ENCODE peak calls at places on chromosomes 16 and 17, in nine cellular contexts. One of them, this sample, is unnamed.

GRCh38 chr17:43905985-43906852 is 1.1 kb downstream of the MPP2 start:
- DNase-seq in OCI-LY7: no peak
- DNase-seq in PC-3: no peak
- DNase-seq in hepatocyte: peak
- DNase-seq in GM23248: peak
- DNase-seq in SK-N-SH: peak
- DNase-seq in GM23338: peak
- DNase-seq in MM.1S: no peak
- DNase-seq in neural progenitor cell: peak
- DNase-seq in this sample: no peak

GRCh38 chr17:48375356-48375755 is 54.7 kb downstream of the SKAP1 start:
- DNase-seq in GM23338: no peak
- DNase-seq in SK-N-SH: no peak
- DNase-seq in OCI-LY7: no peak
- DNase-seq in neural progenitor cell: no peak
- DNase-seq in MM.1S: no peak
- DNase-seq in GM23248: peak
- DNase-seq in hepatocyte: no peak
- DNase-seq in PC-3: no peak
- DNase-seq in this sample: no peak

GRCh38 chr16:47504599-47504998 is 43.5 kb downstream of the PHKB start:
- DNase-seq in OCI-LY7: no peak
- DNase-seq in MM.1S: no peak
- DNase-seq in PC-3: no peak
- DNase-seq in GM23338: no peak
- DNase-seq in GM23248: no peak
- DNase-seq in SK-N-SH: no peak
- DNase-seq in hepatocyte: no peak
- DNase-seq in neural progenitor cell: no peak
- DNase-seq in this sample: no peak

GRCh38 chr17:80990921-80991644 is 558 bp upstream of the CHMP6 start:
- DNase-seq in PC-3: no peak
- DNase-seq in GM23248: no peak
- DNase-seq in SK-N-SH: peak
- DNase-seq in OCI-LY7: no peak
- DNase-seq in hepatocyte: no peak
- DNase-seq in neural progenitor cell: no peak
- DNase-seq in GM23338: no peak
- DNase-seq in MM.1S: no peak
- DNase-seq in this sample: no peak

GRCh38 chr16:49757744-49758069 is 98.2 kb downstream of the ZNF423 start:
- DNase-seq in GM23248: no peak
- DNase-seq in neural progenitor cell: peak
- DNase-seq in SK-N-SH: no peak
- DNase-seq in MM.1S: no peak
- DNase-seq in GM23338: peak
- DNase-seq in OCI-LY7: no peak
- DNase-seq in hepatocyte: no peak
- DNase-seq in PC-3: no peak
- DNase-seq in this sample: no peak

GRCh38 chr16:70735141-70735979 is 49.5 kb upstream of the MTSS2 start:
- DNase-seq in neural progenitor cell: peak
- DNase-seq in MM.1S: no peak
- DNase-seq in hepatocyte: no peak
- DNase-seq in PC-3: no peak
- DNase-seq in GM23248: peak
- DNase-seq in GM23338: peak
- DNase-seq in SK-N-SH: no peak
- DNase-seq in OCI-LY7: no peak
- DNase-seq in this sample: no peak

GRCh38 chr16:57826706-57827625 is 24.7 kb upstream of the KIFC3 start:
- DNase-seq in PC-3: no peak
- DNase-seq in MM.1S: no peak
- DNase-seq in OCI-LY7: no peak
- DNase-seq in hepatocyte: no peak
- DNase-seq in GM23248: peak
- DNase-seq in neural progenitor cell: no peak
- DNase-seq in SK-N-SH: no peak
- DNase-seq in GM23338: no peak
- DNase-seq in this sample: no peak

GRCh38 chr16:84303023-84303422 is 8.3 kb downstream of the WFDC1 start:
- DNase-seq in OCI-LY7: no peak
- DNase-seq in PC-3: no peak
- DNase-seq in MM.1S: no peak
- DNase-seq in GM23338: no peak
- DNase-seq in SK-N-SH: no peak
- DNase-seq in neural progenitor cell: no peak
- DNase-seq in GM23248: no peak
- DNase-seq in hepatocyte: peak
- DNase-seq in this sample: no peak

GRCh38 chr17:47203984-47204721 is 5.0 kb upstream of the MYL4 start:
- DNase-seq in SK-N-SH: no peak
- DNase-seq in OCI-LY7: peak
- DNase-seq in PC-3: no peak
- DNase-seq in hepatocyte: no peak
- DNase-seq in GM23248: peak
- DNase-seq in neural progenitor cell: no peak
- DNase-seq in GM23338: no peak
- DNase-seq in MM.1S: peak
- DNase-seq in this sample: no peak

GRCh38 chr16:2296662-2297505 is 29.0 kb upstream of the RNPS1 start:
- DNase-seq in hepatocyte: no peak
- DNase-seq in MM.1S: peak
- DNase-seq in neural progenitor cell: peak
- DNase-seq in OCI-LY7: peak
- DNase-seq in GM23248: peak
- DNase-seq in PC-3: peak
- DNase-seq in GM23338: peak
- DNase-seq in SK-N-SH: peak
- DNase-seq in this sample: peak

GRCh38 chr16:69514366-69514765 is 51.4 kb upstream of the NFAT5 start:
- DNase-seq in MM.1S: no peak
- DNase-seq in SK-N-SH: no peak
- DNase-seq in hepatocyte: no peak
- DNase-seq in PC-3: peak
- DNase-seq in neural progenitor cell: no peak
- DNase-seq in OCI-LY7: peak
- DNase-seq in GM23338: no peak
- DNase-seq in GM23248: no peak
- DNase-seq in this sample: no peak

GRCh38 chr16:24540575-24541240 is 1.3 kb downstream of the RBBP6 start:
- DNase-seq in OCI-LY7: peak
- DNase-seq in MM.1S: peak
- DNase-seq in SK-N-SH: peak
- DNase-seq in GM23338: peak
- DNase-seq in hepatocyte: peak
- DNase-seq in neural progenitor cell: peak
- DNase-seq in PC-3: peak
- DNase-seq in GM23248: peak
- DNase-seq in this sample: no peak

GRCh38 chr16:24539295-24539849 is at the start of gene RBBP6:
- DNase-seq in neural progenitor cell: peak
- DNase-seq in MM.1S: peak
- DNase-seq in GM23248: peak
- DNase-seq in GM23338: peak
- DNase-seq in OCI-LY7: peak
- DNase-seq in PC-3: peak
- DNase-seq in SK-N-SH: peak
- DNase-seq in hepatocyte: peak
- DNase-seq in this sample: peak

GRCh38 chr16:24539850-24540484 is 601 bp downstream of the RBBP6 start:
- DNase-seq in neural progenitor cell: peak
- DNase-seq in SK-N-SH: no peak
- DNase-seq in PC-3: no peak
- DNase-seq in MM.1S: peak
- DNase-seq in OCI-LY7: no peak
- DNase-seq in GM23248: peak
- DNase-seq in hepatocyte: peak
- DNase-seq in GM23338: peak
- DNase-seq in this sample: no peak

GRCh38 chr16:24537474-24538337 is 1.7 kb upstream of the RBBP6 start:
- DNase-seq in GM23248: peak
- DNase-seq in SK-N-SH: peak
- DNase-seq in MM.1S: no peak
- DNase-seq in neural progenitor cell: no peak
- DNase-seq in hepatocyte: no peak
- DNase-seq in PC-3: no peak
- DNase-seq in OCI-LY7: peak
- DNase-seq in GM23338: peak
- DNase-seq in this sample: peak

DNA sequence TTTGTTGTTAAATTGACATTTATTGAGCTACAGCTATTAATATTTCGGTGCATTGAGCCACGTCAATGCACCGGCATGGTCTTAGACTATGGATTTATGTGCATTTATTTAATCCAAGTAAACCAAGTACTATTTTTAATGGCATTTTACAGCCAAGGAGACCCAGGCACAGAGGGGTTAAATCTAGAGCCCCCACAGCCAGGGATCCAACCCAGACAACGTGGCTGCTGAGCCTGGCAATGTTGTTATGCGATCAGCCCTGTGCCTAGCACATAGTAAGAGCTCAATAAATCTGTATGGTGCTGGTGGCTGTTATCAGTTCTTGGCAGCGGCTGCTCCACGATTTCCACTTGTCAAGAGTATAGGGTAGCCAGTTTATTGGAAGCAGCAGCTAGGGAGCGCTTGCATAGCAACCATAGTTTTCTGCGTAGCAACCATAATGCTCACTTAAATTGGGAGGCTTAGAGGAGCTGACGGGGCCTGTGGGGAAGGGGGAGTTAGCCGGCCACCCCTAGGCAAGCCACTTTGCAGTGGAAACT is 541 bp upstream of the RBBP6 start:
- DNase-seq in GM23338: no peak
- DNase-seq in PC-3: peak
- DNase-seq in OCI-LY7: no peak
- DNase-seq in GM23248: peak
- DNase-seq in SK-N-SH: no peak
- DNase-seq in hepatocyte: no peak
- DNase-seq in neural progenitor cell: no peak
- DNase-seq in MM.1S: no peak
- DNase-seq in this sample: no peak
- TF ChIP-seq EZH2phosphoT487 in GM23338: no peak
- TF ChIP-seq EZH2phosphoT487 in PC-3: no peak
- TF ChIP-seq EZH2phosphoT487 in OCI-LY7: no peak
- TF ChIP-seq EZH2phosphoT487 in GM23248: no peak
- TF ChIP-seq EZH2phosphoT487 in SK-N-SH: no peak
- TF ChIP-seq EZH2phosphoT487 in hepatocyte: no peak
- TF ChIP-seq EZH2phosphoT487 in neural progenitor cell: no peak
- TF ChIP-seq EZH2phosphoT487 in MM.1S: no peak
- TF ChIP-seq EZH2phosphoT487 in this sample: no peak

DNA sequence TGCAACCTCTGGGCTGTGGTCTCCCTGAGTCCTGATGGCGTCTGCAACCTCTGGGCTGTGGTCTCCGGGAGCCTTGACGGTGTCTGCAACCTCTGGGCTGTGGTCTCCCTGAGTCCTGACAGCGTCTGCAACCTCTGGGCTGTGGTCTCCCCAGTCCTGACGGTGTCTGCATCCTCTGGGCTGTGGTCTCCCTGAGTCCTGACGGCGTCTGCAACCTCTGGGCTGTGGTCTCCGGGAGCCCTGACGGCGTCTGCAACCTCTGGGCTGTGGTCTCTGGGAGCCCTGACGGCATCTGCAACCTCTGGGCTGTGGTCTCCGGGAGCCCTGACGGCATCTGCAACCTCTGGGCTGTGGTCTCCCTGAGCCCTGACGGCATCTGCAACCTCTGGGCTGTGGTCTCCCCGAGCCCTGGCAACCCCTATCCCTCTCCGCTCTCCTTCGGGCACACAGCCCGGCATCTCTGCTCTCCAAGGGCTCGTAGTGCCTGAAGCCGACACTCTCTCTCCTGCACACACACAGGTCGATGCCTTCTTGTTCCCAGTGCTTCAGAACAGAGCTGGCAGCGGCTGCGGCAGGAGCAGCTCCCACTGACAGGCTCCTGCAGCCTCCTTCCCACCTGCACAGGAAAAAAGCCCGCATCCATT is 45.6 kb downstream of the METRNL start:
- DNase-seq in neural progenitor cell: no peak
- DNase-seq in SK-N-SH: no peak
- DNase-seq in OCI-LY7: no peak
- DNase-seq in GM23248: no peak
- DNase-seq in hepatocyte: no peak
- DNase-seq in PC-3: no peak
- DNase-seq in GM23338: no peak
- DNase-seq in MM.1S: no peak
- DNase-seq in this sample: no peak
- TF ChIP-seq EZH2phosphoT487 in neural progenitor cell: no peak
- TF ChIP-seq EZH2phosphoT487 in SK-N-SH: no peak
- TF ChIP-seq EZH2phosphoT487 in OCI-LY7: no peak
- TF ChIP-seq EZH2phosphoT487 in GM23248: no peak
- TF ChIP-seq EZH2phosphoT487 in hepatocyte: no peak
- TF ChIP-seq EZH2phosphoT487 in PC-3: no peak
- TF ChIP-seq EZH2phosphoT487 in GM23338: no peak
- TF ChIP-seq EZH2phosphoT487 in MM.1S: no peak
- TF ChIP-seq EZH2phosphoT487 in this sample: no peak

DNA sequence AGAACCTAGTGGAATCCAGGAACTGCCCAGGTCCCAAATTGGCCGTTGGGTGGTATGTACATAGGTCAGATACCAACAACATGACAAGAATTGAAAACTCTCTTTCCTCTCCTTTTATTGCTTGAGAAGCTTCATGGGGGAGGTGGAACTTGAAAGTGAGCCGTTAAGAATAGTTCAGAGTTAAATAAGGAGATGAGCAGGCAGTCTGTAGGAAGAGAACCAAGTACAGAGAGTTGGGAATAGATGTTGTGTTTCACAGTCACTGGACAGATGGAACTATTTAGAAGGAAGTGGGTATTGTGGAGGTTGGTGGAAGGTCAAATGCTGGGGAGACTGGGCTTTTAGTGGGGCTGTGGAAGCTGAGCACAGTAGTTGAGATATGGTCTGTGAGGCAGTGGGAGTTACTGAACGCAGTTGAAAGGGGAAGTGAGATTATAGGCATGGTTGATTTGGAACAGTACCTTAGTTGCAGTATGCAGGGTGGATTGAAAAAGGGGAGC is 26.4 kb downstream of the ARHGAP44 start:
- DNase-seq in neural progenitor cell: no peak
- DNase-seq in MM.1S: no peak
- DNase-seq in GM23338: no peak
- DNase-seq in SK-N-SH: no peak
- DNase-seq in PC-3: no peak
- DNase-seq in hepatocyte: no peak
- DNase-seq in GM23248: no peak
- DNase-seq in OCI-LY7: peak
- DNase-seq in this sample: no peak
- TF ChIP-seq EZH2phosphoT487 in neural progenitor cell: no peak
- TF ChIP-seq EZH2phosphoT487 in MM.1S: no peak
- TF ChIP-seq EZH2phosphoT487 in GM23338: no peak
- TF ChIP-seq EZH2phosphoT487 in SK-N-SH: no peak
- TF ChIP-seq EZH2phosphoT487 in PC-3: no peak
- TF ChIP-seq EZH2phosphoT487 in hepatocyte: no peak
- TF ChIP-seq EZH2phosphoT487 in GM23248: no peak
- TF ChIP-seq EZH2phosphoT487 in OCI-LY7: no peak
- TF ChIP-seq EZH2phosphoT487 in this sample: no peak

DNA sequence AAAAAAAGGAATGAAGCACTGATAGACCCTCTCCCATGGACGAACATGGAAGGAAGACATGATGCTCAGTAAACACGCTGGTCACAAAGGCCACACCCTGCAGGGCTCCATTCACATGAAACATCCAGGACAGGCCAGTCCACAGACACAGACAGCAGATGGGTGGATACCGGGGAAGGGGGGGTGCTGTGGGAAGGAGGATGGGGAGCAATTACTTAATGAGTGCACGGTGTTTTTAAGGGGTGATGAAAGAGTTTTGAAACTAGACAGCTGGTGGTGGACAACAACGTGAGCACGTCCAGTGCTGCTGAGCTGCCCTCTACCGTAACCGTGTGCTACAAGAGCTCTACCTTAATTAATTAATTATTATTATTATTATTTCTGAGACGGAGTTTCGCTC is 6.0 kb upstream of the SLC16A3 start:
- DNase-seq in MM.1S: no peak
- DNase-seq in hepatocyte: no peak
- DNase-seq in SK-N-SH: peak
- DNase-seq in OCI-LY7: no peak
- DNase-seq in GM23248: no peak
- DNase-seq in neural progenitor cell: no peak
- DNase-seq in PC-3: no peak
- DNase-seq in GM23338: no peak
- DNase-seq in this sample: no peak
- TF ChIP-seq EZH2phosphoT487 in MM.1S: no peak
- TF ChIP-seq EZH2phosphoT487 in hepatocyte: no peak
- TF ChIP-seq EZH2phosphoT487 in SK-N-SH: no peak
- TF ChIP-seq EZH2phosphoT487 in OCI-LY7: no peak
- TF ChIP-seq EZH2phosphoT487 in GM23248: no peak
- TF ChIP-seq EZH2phosphoT487 in neural progenitor cell: no peak
- TF ChIP-seq EZH2phosphoT487 in PC-3: no peak
- TF ChIP-seq EZH2phosphoT487 in GM23338: no peak
- TF ChIP-seq EZH2phosphoT487 in this sample: no peak

This sample was measured in HCT116.